ENCODE peak calls at places on chromosome 16, in six cellular contexts. P is small intestine; J is substantia nigra; F is amniotic epithelial cell; H is activated T-helper 1 cell treated with Interleukin-2 at 50 U/mL for 16 hours; S is stimulated activated CD4-positive, alpha-beta T cell treated with anti-CD3 and anti-CD28 coated beads, Interleukin-4, amount 100 ng/mL, for 1 hour. N is an unnamed sample.

GRCh38 chr16:15919331-15919730 is 30.1 kb upstream of the ABCC1 start:
- DNase-seq in P (no peak), J (no peak), F (no peak), H (no peak), S (no peak), N (no peak)

GRCh38 chr16:22270525-22270924 is 26.7 kb upstream of the POLR3E start:
- DNase-seq in P (no peak), J (no peak), F (no peak), H (no peak), S (no peak), N (no peak)

GRCh38 chr16:81526199-81526598 is 81.6 kb downstream of the CMIP start:
- DNase-seq in P (no peak), J (no peak), F (no peak), H (no peak), S (no peak), N (no peak)

GRCh38 chr16:19307587-19308241 is 22.2 kb downstream of the CLEC19A start:
- DNase-seq in P (no peak), J (no peak), F (no peak), H (no peak), S (no peak), N (no peak)

GRCh38 chr16:29290631-29291247 is 115.8 kb downstream of the NPIPB11 start:
- DNase-seq in P (peak), J (peak), F (peak), H (peak), S (peak), N (no peak)

GRCh38 chr16:85673529-85674417 is 15.0 kb downstream of the GINS2 start:
- DNase-seq in P (peak), J (no peak), F (peak), H (no peak), S (no peak), N (peak)

GRCh38 chr16:67594956-67595355 is 32.6 kb downstream of the CTCF start:
- DNase-seq in P (no peak), J (no peak), F (peak), H (no peak), S (no peak), N (no peak)

GRCh38 chr16:1377406-1378010 is 25.8 kb downstream of the GNPTG start:
- DNase-seq in P (no peak), J (peak), F (no peak), H (no peak), S (no peak), N (no peak)

GRCh38 chr16:85528528-85529387 is 84.4 kb upstream of the GSE1 start:
- DNase-seq in P (no peak), J (no peak), F (no peak), H (no peak), S (peak), N (no peak)

GRCh38 chr16:83651871-83652270 is 155.9 kb upstream of the HSBP1 start:
- DNase-seq in P (no peak), J (no peak), F (no peak), H (no peak), S (no peak), N (no peak)

GRCh38 chr16:625402-626173 is 5.2 kb upstream of the WFIKKN1 start:
- DNase-seq in P (no peak), J (no peak), F (no peak), H (no peak), S (no peak), N (no peak)

GRCh38 chr16:29230671-29231091 is 175.8 kb downstream of the NPIPB11 start:
- DNase-seq in P (no peak), J (no peak), F (no peak), H (no peak), S (no peak), N (no peak)

N was measured in NCI-H1105.